ENCODE peak calls at places on chromosomes 2 and 18, in six cellular contexts. M is NCI-H1417; Y is HuH-7; O is T-helper 9 cell; C is M059J; H is stimulated activated naive B cell treated with anti-CD40 and anti-IgM and Interleukin-4, amounts not matched to agents 10 μg/mL and 1 μg/mL and 100 μg/mL, for 72 hours. Z is an unnamed sample.

GRCh38 chr2:217338306-217338916 is 478.5 kb upstream of the TNP1 start:
- DNase-seq in Y (no peak), C (peak), H (no peak), M (no peak), O (no peak), Z (peak)

GRCh38 chr2:229205704-229206103 is 65.4 kb downstream of the PID1 start:
- DNase-seq in C (no peak), Y (no peak), M (peak), H (no peak), O (no peak), Z (no peak)

GRCh38 chr18:7084080-7084765 is 33.4 kb downstream of the LAMA1 start:
- DNase-seq in H (no peak), Y (no peak), M (no peak), C (peak), O (no peak), Z (no peak)

GRCh38 chr2:174794851-174795374 is 30.6 kb upstream of the CHRNA1 start:
- DNase-seq in O (no peak), H (no peak), M (no peak), Y (no peak), C (peak), Z (no peak)

GRCh38 chr18:36593001-36593400 is 235.8 kb downstream of the TPGS2 start:
- DNase-seq in H (no peak), O (no peak), C (peak), M (no peak), Y (no peak), Z (no peak)

GRCh38 chr2:67835266-67835665 is 227.5 kb downstream of the C1D start:
- DNase-seq in C (no peak), Y (no peak), M (no peak), H (no peak), O (no peak), Z (no peak)

GRCh38 chr2:224775638-224776037 is 59.5 kb upstream of the CCDC195 start:
- DNase-seq in Y (no peak), O (no peak), C (no peak), M (no peak), H (no peak), Z (no peak)

GRCh38 chr2:226673314-226673723 is 126.3 kb downstream of the IRS1 start:
- DNase-seq in H (no peak), O (no peak), Y (no peak), M (no peak), C (peak), Z (no peak)

GRCh38 chr2:15970701-15971100 is 30.4 kb downstream of the MYCN start:
- DNase-seq in C (no peak), M (no peak), O (no peak), H (no peak), Y (no peak), Z (no peak)

GRCh38 chr2:172090044-172090946 is 5.0 kb downstream of the DLX1 start:
- DNase-seq in H (no peak), C (no peak), O (no peak), M (no peak), Y (no peak), Z (no peak)

GRCh38 chr2:133509777-133510176 is 58.5 kb downstream of the NCKAP5 start:
- DNase-seq in H (no peak), Y (no peak), C (peak), O (no peak), M (no peak), Z (no peak)

GRCh38 chr18:9906407-9906955 is 7.3 kb upstream of the VAPA start:
- DNase-seq in C (no peak), Y (no peak), H (no peak), M (no peak), O (no peak), Z (no peak)

GRCh38 chr2:117835990-117836760 is 21.7 kb downstream of the DDX18 start:
- DNase-seq in Y (peak), M (no peak), O (peak), H (peak), C (peak), Z (peak)

GRCh38 chr2:175008009-175008408 is 2.8 kb upstream of the CHN1 start:
- DNase-seq in C (no peak), H (no peak), M (peak), Y (no peak), O (no peak), Z (no peak)

GRCh38 chr2:230067990-230068657 is 600 bp downstream of the SLC16A14 start:
- DNase-seq in Y (peak), C (peak), M (peak), H (peak), O (peak), Z (no peak)

GRCh38 chr2:5387421-5387820 is 304.8 kb upstream of the SOX11 start:
- DNase-seq in M (no peak), O (no peak), H (no peak), Y (no peak), C (no peak), Z (no peak)

GRCh38 chr2:209596275-209596674 is 172.4 kb downstream of the MAP2 start:
- DNase-seq in C (no peak), O (no peak), M (no peak), Y (no peak), H (no peak), Z (no peak)

GRCh38 chr18:40662898-40663437 is 1292.1 kb upstream of the PIK3C3 start:
- DNase-seq in O (no peak), C (no peak), M (no peak), H (no peak), Y (no peak), Z (no peak)

GRCh38 chr2:121196132-121196848 is 88.7 kb downstream of the TFCP2L1 start:
- DNase-seq in H (no peak), M (no peak), C (no peak), Y (no peak), O (no peak), Z (no peak)

GRCh38 chr2:3959372-3959771 is 256.0 kb downstream of the DCDC2C start:
- DNase-seq in M (peak), H (no peak), C (peak), O (no peak), Y (peak), Z (peak)

GRCh38 chr2:39542523-39542922 is 105.4 kb upstream of the MAP4K3 start:
- DNase-seq in H (no peak), Y (no peak), O (no peak), C (peak), M (peak), Z (no peak)

GRCh38 chr2:126761981-126762878 is 106.3 kb downstream of the GYPC start:
- DNase-seq in H (no peak), Y (no peak), M (no peak), O (peak), C (no peak), Z (no peak)

GRCh38 chr2:216012133-216012829 is 1.1 kb downstream of the MREG start:
- DNase-seq in C (peak), Y (peak), M (peak), O (no peak), H (no peak), Z (peak)

GRCh38 chr2:164593959-164594358 is 27.3 kb downstream of the GRB14 start:
- DNase-seq in O (no peak), H (no peak), C (peak), M (no peak), Y (no peak), Z (no peak)

GRCh38 chr18:71998547-71998946 is 545.6 kb downstream of the CBLN2 start:
- DNase-seq in H (no peak), C (no peak), Y (no peak), O (no peak), M (no peak), Z (peak)

Z was measured in HepG2.